ENCODE peak calls at places on chromosomes 13 and 19, in nine cellular contexts. P is PC-3; N is DMS53; U is mammary epithelial cell; D is CD4-positive, CD25-positive, alpha-beta regulatory T cell; M is CD8-positive, alpha-beta memory T cell; R is HT1080; K is mesendoderm; V is AG04450. E is an unnamed sample.

GRCh38 chr13:98653471-98653985 is 76.6 kb upstream of the STK24 start:
- DNase-seq in P (peak; percentile 84), N (peak; percentile 82), U (peak; percentile 76), D (peak; percentile 63), M (peak; percentile 76), R (peak; percentile 61), K (peak; percentile 95), V (peak; percentile 33), E (peak; percentile 26)

GRCh38 chr19:45443462-45444317 is 20.0 kb upstream of the ERCC1 start:
- DNase-seq in P (peak; percentile 93), N (peak; percentile 97), U (peak; percentile 93), D (peak; percentile 31), M (peak; percentile 73), R (peak; percentile 84), K (peak; percentile 97), V (no peak), E (no peak)

GRCh38 chr19:48629297-48629598 is 7.9 kb downstream of the DBP start:
- DNase-seq in P (no peak), N (no peak), U (no peak), D (no peak), M (no peak), R (no peak), K (no peak), V (no peak), E (no peak)

GRCh38 chr19:15248648-15249559 is 16.7 kb upstream of the EPHX3 start:
- DNase-seq in P (peak; percentile 84), N (no peak), U (peak; percentile 75), D (no peak), M (no peak), R (peak; percentile 84), K (no peak), V (peak; percentile 61), E (no peak)

GRCh38 chr19:46614114-46614701 is 10.7 kb downstream of the PTGIR start:
- DNase-seq in P (peak; percentile 81), N (peak; percentile 86), U (peak; percentile 47), D (peak; percentile 75), M (peak; percentile 86), R (peak; percentile 57), K (peak; percentile 80), V (no peak), E (peak; percentile 40)

GRCh38 chr19:19039901-19040300 is 6.5 kb downstream of the ARMC6 start:
- DNase-seq in P (no peak), N (no peak), U (no peak), D (peak; percentile 17), M (no peak), R (no peak), K (no peak), V (no peak), E (no peak)

GRCh38 chr13:44470623-44471562 is 97.3 kb downstream of the SERP2 start:
- DNase-seq in P (peak; percentile 50), N (peak; percentile 56), U (no peak), D (peak; percentile 24), M (no peak), R (peak; percentile 27), K (peak; percentile 23), V (no peak), E (peak; percentile 3)

GRCh38 chr13:110916671-110917142 is 1.8 kb upstream of the ANKRD10 start:
- DNase-seq in P (no peak), N (no peak), U (peak; percentile 64), D (no peak), M (no peak), R (no peak), K (no peak), V (no peak), E (no peak)

GRCh38 chr13:99948907-99949656 is 22.5 kb downstream of the ZIC5 start:
- DNase-seq in P (no peak), N (no peak), U (no peak), D (no peak), M (no peak), R (no peak), K (no peak), V (no peak), E (no peak)

GRCh38 chr13:112638157-112638750 is 50.3 kb upstream of the TUBGCP3 start:
- DNase-seq in P (peak; percentile 6), N (peak; percentile 32), U (no peak), D (no peak), M (no peak), R (no peak), K (no peak), V (no peak), E (no peak)

GRCh38 chr13:37074703-37075102 is 15.2 kb upstream of the SUPT20H start:
- DNase-seq in P (peak; percentile 48), N (peak; percentile 68), U (peak; percentile 10), D (peak; percentile 22), M (no peak), R (peak; percentile 30), K (peak; percentile 21), V (no peak), E (no peak)

GRCh38 chr19:39209196-39209595 is 5.1 kb upstream of the SYCN start:
- DNase-seq in P (no peak), N (no peak), U (no peak), D (no peak), M (no peak), R (no peak), K (no peak), V (no peak), E (no peak)

GRCh38 chr13:113138792-113139551 is 16.4 kb downstream of the F10 start:
- DNase-seq in P (no peak), N (no peak), U (no peak), D (no peak), M (no peak), R (no peak), K (no peak), V (no peak), E (no peak)

GRCh38 chr13:33797622-33798021 is 20.3 kb upstream of the RFC3 start:
- DNase-seq in P (peak; percentile 15), N (no peak), U (peak; percentile 16), D (no peak), M (no peak), R (peak; percentile 11), K (no peak), V (no peak), E (no peak)

GRCh38 chr19:7540761-7541480 is 5.4 kb downstream of the PNPLA6 start:
- DNase-seq in P (peak; percentile 45), N (no peak), U (peak; percentile 24), D (no peak), M (no peak), R (peak; percentile 23), K (peak; percentile 78), V (no peak), E (no peak)

GRCh38 chr19:18966304-18966703 is 25.3 kb upstream of the HOMER3 start:
- DNase-seq in P (peak; percentile 8), N (no peak), U (no peak), D (no peak), M (no peak), R (no peak), K (no peak), V (no peak), E (no peak)

GRCh38 chr13:30159446-30159839 is 147.9 kb downstream of the KATNAL1 start:
- DNase-seq in P (peak; percentile 22), N (no peak), U (peak; percentile 54), D (no peak), M (peak; percentile 55), R (peak; percentile 95), K (no peak), V (peak; percentile 62), E (no peak)

GRCh38 chr13:50422181-50423148 is 407.2 kb downstream of the KCNRG start:
- DNase-seq in P (no peak), N (no peak), U (no peak), D (no peak), M (no peak), R (no peak), K (no peak), V (no peak), E (no peak)

GRCh38 chr13:38685974-38686571 is 804 bp upstream of the FREM2 start:
- DNase-seq in P (peak; percentile 26), N (peak; percentile 78), U (peak; percentile 44), D (no peak), M (no peak), R (no peak), K (peak; percentile 77), V (no peak), E (no peak)

GRCh38 chr13:111531505-111531904 is 211.1 kb downstream of the TEX29 start:
- DNase-seq in P (peak; percentile 26), N (no peak), U (no peak), D (no peak), M (no peak), R (peak; percentile 10), K (no peak), V (no peak), E (peak; percentile 54)

GRCh38 chr13:52399708-52400107 is 6.3 kb downstream of the THSD1 start:
- DNase-seq in P (no peak), N (no peak), U (no peak), D (no peak), M (no peak), R (no peak), K (peak; percentile 13), V (no peak), E (no peak)

GRCh38 chr19:566403-566802 is 6.0 kb upstream of the BSG start:
- DNase-seq in P (no peak), N (no peak), U (no peak), D (no peak), M (peak; percentile 42), R (no peak), K (peak; percentile 66), V (no peak), E (no peak)

GRCh38 chr19:6442087-6442688 is 8.6 kb upstream of the SLC25A41 start:
- DNase-seq in P (no peak), N (no peak), U (no peak), D (no peak), M (no peak), R (no peak), K (no peak), V (no peak), E (no peak)

GRCh38 chr13:48890386-48890785 is 85.3 kb upstream of the FNDC3A start:
- DNase-seq in P (no peak), N (no peak), U (no peak), D (no peak), M (no peak), R (no peak), K (no peak), V (no peak), E (no peak)

GRCh38 chr13:23632741-23633140 is 62.5 kb downstream of the TNFRSF19 start:
- DNase-seq in P (no peak), N (no peak), U (no peak), D (no peak), M (no peak), R (no peak), K (no peak), V (no peak), E (no peak)

GRCh38 chr13:103852036-103852435 is 785.8 kb upstream of the SLC10A2 start:
- DNase-seq in P (no peak), N (peak; percentile 2), U (no peak), D (no peak), M (no peak), R (no peak), K (no peak), V (no peak), E (no peak)

GRCh38 chr19:15137777-15138176 is 30.6 kb downstream of the SYDE1 start:
- DNase-seq in P (no peak), N (no peak), U (no peak), D (no peak), M (no peak), R (peak; percentile 32), K (no peak), V (no peak), E (no peak)

GRCh38 chr19:37654525-37654832 is 786 bp downstream of the ZFP30 start:
- DNase-seq in P (peak; percentile 19), N (peak; percentile 68), U (peak; percentile 18), D (peak; percentile 22), M (no peak), R (no peak), K (no peak), V (no peak), E (no peak)

GRCh38 chr13:68176486-68176885 is 946.4 kb upstream of the PCDH9 start:
- DNase-seq in P (peak; percentile 68), N (no peak), U (peak; percentile 33), D (no peak), M (no peak), R (peak; percentile 88), K (no peak), V (peak; percentile 34), E (no peak)

GRCh38 chr19:35689836-35690235 is 14.5 kb upstream of the ZBTB32 start:
- DNase-seq in P (no peak), N (no peak), U (no peak), D (no peak), M (no peak), R (no peak), K (no peak), V (no peak), E (no peak)

GRCh38 chr19:47269596-47269995 is 5.1 kb upstream of the INAFM1 start:
- DNase-seq in P (no peak), N (no peak), U (no peak), D (no peak), M (no peak), R (no peak), K (no peak), V (no peak), E (no peak)